ENCODE peak calls at places on chromosomes 3 and 15, in six cellular contexts. H is Panc1, Z is HFFc6, A is activated B cell treated with CpG ODN at 0.5 μM for 24 hours, N is tibial artery, W is fibroblast of mammary gland. E is an unnamed sample.

GRCh38 chr3:25678581-25678980 is 13.9 kb upstream of the TOP2B start:
- DNase-seq in H (no peak), Z (no peak), A (no peak), N (no peak), W (peak), E (no peak)

GRCh38 chr15:52440414-52440813 is 88.3 kb downstream of the MYO5A start:
- DNase-seq in H (no peak), Z (no peak), A (no peak), N (no peak), W (peak), E (peak)

GRCh38 chr3:183537295-183537730 is 18.2 kb downstream of the KLHL6 start:
- DNase-seq in H (no peak), Z (peak), A (no peak), N (peak), W (peak), E (peak)

GRCh38 chr3:167882057-167882667 is 146.6 kb downstream of the SERPINI1 start:
- DNase-seq in H (no peak), Z (peak), A (no peak), N (no peak), W (peak), E (no peak)

GRCh38 chr3:48784426-48785120 is 63.1 kb downstream of the PRKAR2A start:
- DNase-seq in H (no peak), Z (peak), A (no peak), N (no peak), W (peak), E (no peak)

GRCh38 chr15:98794754-98795153 is 146.4 kb downstream of the IGF1R start:
- DNase-seq in H (no peak), Z (no peak), A (no peak), N (no peak), W (peak), E (no peak)

GRCh38 chr3:151639096-151639740 is 94.5 kb upstream of the AADACL2 start:
- DNase-seq in H (no peak), Z (no peak), A (no peak), N (no peak), W (no peak), E (no peak)

GRCh38 chr15:26631894-26632293 is 141.0 kb downstream of the GABRB3 start:
- DNase-seq in H (no peak), Z (no peak), A (no peak), N (no peak), W (no peak), E (no peak)

GRCh38 chr3:43153189-43154083 is 47.6 kb upstream of the POMGNT2 start:
- DNase-seq in H (no peak), Z (peak), A (no peak), N (peak), W (peak), E (peak)

GRCh38 chr3:39104961-39105686 is 2.3 kb downstream of the GORASP1 start:
- DNase-seq in H (no peak), Z (no peak), A (no peak), N (no peak), W (no peak), E (no peak)

GRCh38 chr3:21484323-21485154 is 266.5 kb downstream of the ZNF385D start:
- DNase-seq in H (peak), Z (peak), A (no peak), N (peak), W (peak), E (peak)

GRCh38 chr3:194801378-194802124 is 115.9 kb downstream of the FAM43A start:
- DNase-seq in H (no peak), Z (no peak), A (no peak), N (no peak), W (no peak), E (no peak)

GRCh38 chr15:73438651-73439050 is 4.3 kb upstream of the REC114 start:
- DNase-seq in H (no peak), Z (no peak), A (no peak), N (no peak), W (no peak), E (no peak)

GRCh38 chr3:129950318-129951046 is 24.0 kb upstream of the TRH start:
- DNase-seq in H (no peak), Z (no peak), A (no peak), N (no peak), W (no peak), E (no peak)

GRCh38 chr3:122247825-122248185 is 64.3 kb downstream of the CASR start:
- DNase-seq in H (no peak), Z (peak), A (no peak), N (no peak), W (peak), E (no peak)

GRCh38 chr3:122251428-122251827 is 68.0 kb downstream of the CASR start:
- DNase-seq in H (no peak), Z (no peak), A (no peak), N (no peak), W (no peak), E (no peak)

GRCh38 chr3:122246214-122246613 is 62.7 kb downstream of the CASR start:
- DNase-seq in H (no peak), Z (no peak), A (no peak), N (no peak), W (no peak), E (no peak)

GRCh38 chr3:122247087-122247824 is 63.8 kb downstream of the CASR start:
- DNase-seq in H (no peak), Z (no peak), A (no peak), N (no peak), W (no peak), E (no peak)

GRCh38 chr3:122245513-122246174 is 62.2 kb downstream of the CASR start:
- DNase-seq in H (no peak), Z (peak), A (no peak), N (no peak), W (peak), E (no peak)
- TF ChIP-seq CTCF in H (peak), Z (peak), A (peak), N (no peak), W (no peak), E (no peak)

DNA sequence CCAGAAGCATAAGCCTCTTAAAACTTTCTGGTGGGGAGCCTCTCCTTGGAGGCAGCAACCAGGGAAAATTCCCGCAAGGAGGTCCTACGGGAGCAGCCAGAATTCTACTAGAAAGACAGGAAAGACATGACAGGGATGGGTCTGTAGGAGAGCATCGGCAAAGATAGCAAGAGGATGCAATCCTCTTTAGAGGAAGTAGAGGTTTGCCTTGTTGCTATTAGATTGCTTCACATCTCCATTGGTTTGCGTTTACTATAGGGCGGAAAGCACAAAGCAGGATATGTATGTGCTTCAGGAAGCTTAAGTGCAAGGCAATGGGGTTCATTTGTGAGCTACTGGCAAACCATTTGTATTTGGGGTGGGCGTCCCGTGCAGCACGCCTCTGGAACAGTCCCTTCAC is 193.0 kb downstream of the RORA start:
- DNase-seq in H (no peak), Z (no peak), A (no peak), N (no peak), W (no peak), E (no peak)
- TF ChIP-seq CTCF in H (no peak), Z (no peak), A (no peak), N (no peak), W (no peak), E (no peak)

GRCh38 chr15:78923480-78924360 is 21.1 kb downstream of the CTSH start:
- DNase-seq in H (no peak), Z (no peak), A (no peak), N (no peak), W (no peak), E (no peak)
- TF ChIP-seq CTCF in H (no peak), Z (no peak), A (no peak), N (no peak), W (no peak), E (no peak)

GRCh38 chr3:117350386-117350785 is 640.8 kb downstream of the TUSC7 start:
- DNase-seq in H (no peak), Z (no peak), A (no peak), N (no peak), W (no peak), E (no peak)

GRCh38 chr3:117349566-117349965 is 640.0 kb downstream of the TUSC7 start:
- DNase-seq in H (no peak), Z (no peak), A (no peak), N (no peak), W (no peak), E (no peak)

GRCh38 chr3:117356296-117356695 is 646.7 kb downstream of the TUSC7 start:
- DNase-seq in H (no peak), Z (no peak), A (no peak), N (no peak), W (no peak), E (no peak)

GRCh38 chr3:117358717-117359314 is 649.2 kb downstream of the TUSC7 start:
- DNase-seq in H (no peak), Z (no peak), A (no peak), N (no peak), W (no peak), E (no peak)

DNA sequence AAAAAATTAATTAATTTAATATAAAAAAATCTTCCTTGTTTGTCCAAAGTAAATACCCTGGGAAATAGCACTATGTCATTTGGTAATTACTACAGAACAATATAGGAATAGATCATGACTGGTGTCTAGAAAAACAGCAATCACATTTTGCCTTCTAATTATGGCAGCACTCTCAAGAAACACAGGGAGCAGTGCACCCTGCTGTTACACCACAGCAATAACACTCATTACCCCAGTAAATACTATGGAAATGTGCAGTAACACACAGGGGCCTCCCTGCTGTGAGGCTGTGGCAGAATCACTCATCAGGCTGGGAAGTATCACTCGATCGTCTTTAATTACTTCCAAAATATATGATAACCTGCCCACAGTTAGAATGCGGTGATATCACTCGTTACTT is 646.0 kb downstream of the TUSC7 start:
- DNase-seq in H (no peak), Z (no peak), A (no peak), N (no peak), W (peak), E (no peak)
- TF ChIP-seq CTCF in H (peak), Z (no peak), A (no peak), N (peak), W (peak), E (no peak)

GRCh38 chr3:9598783-9599387 is 45.3 kb upstream of the LHFPL4 start:
- DNase-seq in H (no peak), Z (no peak), A (no peak), N (no peak), W (no peak), E (no peak)

GRCh38 chr3:9590282-9590791 is 36.7 kb upstream of the LHFPL4 start:
- DNase-seq in H (no peak), Z (no peak), A (no peak), N (no peak), W (no peak), E (no peak)

GRCh38 chr3:9600597-9600996 is 47.0 kb upstream of the LHFPL4 start:
- DNase-seq in H (no peak), Z (no peak), A (no peak), N (no peak), W (no peak), E (no peak)

DNA sequence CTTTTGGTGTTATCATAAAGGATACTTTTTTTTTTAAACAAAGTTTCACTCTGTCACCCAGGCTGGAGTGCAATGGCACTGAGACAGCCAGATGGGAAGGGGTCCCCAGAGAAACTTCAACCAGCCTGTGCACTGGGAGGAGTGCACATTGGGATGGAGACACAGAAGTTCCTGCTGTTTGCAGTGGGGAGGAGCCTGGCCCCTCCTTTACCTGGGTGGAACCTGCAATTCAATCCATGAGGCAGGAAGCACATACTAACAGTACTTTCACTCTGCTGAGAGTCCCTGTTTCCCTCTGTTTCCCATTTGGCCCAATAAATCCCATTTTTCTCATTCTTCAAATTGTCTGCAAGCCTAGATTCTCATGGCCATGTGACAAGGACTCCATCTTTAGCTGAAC is 42.3 kb upstream of the LHFPL4 start:
- DNase-seq in H (no peak), Z (no peak), A (no peak), N (no peak), W (no peak), E (no peak)
- TF ChIP-seq CTCF in H (no peak), Z (no peak), A (no peak), N (no peak), W (no peak), E (no peak)

GRCh38 chr3:76365284-76365683 is 579.9 kb upstream of the ZNF717 start:
- DNase-seq in H (no peak), Z (no peak), A (no peak), N (no peak), W (no peak), E (no peak)

GRCh38 chr3:76370749-76371148 is 585.4 kb upstream of the ZNF717 start:
- DNase-seq in H (no peak), Z (no peak), A (no peak), N (no peak), W (no peak), E (no peak)

GRCh38 chr3:76367281-76367680 is 581.9 kb upstream of the ZNF717 start:
- DNase-seq in H (no peak), Z (no peak), A (no peak), N (no peak), W (no peak), E (no peak)

GRCh38 chr3:76372497-76372896 is 587.1 kb upstream of the ZNF717 start:
- DNase-seq in H (no peak), Z (no peak), A (no peak), N (no peak), W (no peak), E (no peak)

GRCh38 chr3:76369170-76369569 is 583.8 kb upstream of the ZNF717 start:
- DNase-seq in H (no peak), Z (no peak), A (no peak), N (no peak), W (no peak), E (no peak)
- TF ChIP-seq CTCF in H (no peak), Z (no peak), A (no peak), N (no peak), W (no peak), E (no peak)

GRCh38 chr3:59605318-59605717 is 555.5 kb upstream of the CFAP20DC start:
- DNase-seq in H (no peak), Z (no peak), A (no peak), N (no peak), W (no peak), E (no peak)

GRCh38 chr3:59608356-59608755 is 558.5 kb upstream of the CFAP20DC start:
- DNase-seq in H (no peak), Z (no peak), A (no peak), N (no peak), W (no peak), E (no peak)

GRCh38 chr3:59605944-59606534 is 556.2 kb upstream of the CFAP20DC start:
- DNase-seq in H (no peak), Z (no peak), A (no peak), N (no peak), W (no peak), E (no peak)

GRCh38 chr3:59606638-59607262 is 556.9 kb upstream of the CFAP20DC start:
- DNase-seq in H (no peak), Z (no peak), A (no peak), N (no peak), W (no peak), E (peak)

GRCh38 chr3:59607628-59608027 is 557.8 kb upstream of the CFAP20DC start:
- DNase-seq in H (no peak), Z (no peak), A (no peak), N (no peak), W (peak), E (no peak)
- TF ChIP-seq CTCF in H (no peak), Z (no peak), A (no peak), N (peak), W (peak), E (no peak)